ENCODE peak calls at places on chromosomes 6 and 20, in four cellular contexts. E is K562, V is HEK293T, H is GM12878. Q is an unnamed sample.

GRCh38 chr6:168784426-168784825 is 343.4 kb downstream of the SMOC2 start:
- DNase-seq in E (no peak), V (no peak), H (no peak), Q (no peak)

GRCh38 chr6:31270788-31271640 is 878 bp downstream of the HLA-C start:
- DNase-seq in E (no peak), V (peak), H (no peak), Q (no peak)

GRCh38 chr6:149909701-149910470 is 12.0 kb upstream of the RAET1E start:
- DNase-seq in E (no peak), V (no peak), H (no peak), Q (no peak)

GRCh38 chr6:145627451-145627850 is 107.9 kb downstream of the EPM2A start:
- DNase-seq in E (no peak), V (no peak), H (no peak), Q (no peak)

GRCh38 chr20:54123587-54124180 is 50.1 kb downstream of the CYP24A1 start:
- DNase-seq in E (no peak), V (no peak), H (no peak), Q (peak)

GRCh38 chr6:99016355-99016754 is 68.6 kb upstream of the FBXL4 start:
- DNase-seq in E (no peak), V (no peak), H (no peak), Q (no peak)

GRCh38 chr6:55528624-55529023 is 50.4 kb downstream of the HMGCLL1 start:
- DNase-seq in E (no peak), V (peak), H (peak), Q (peak)

GRCh38 chr6:118350881-118351430 is 197.1 kb upstream of the PLN start:
- DNase-seq in E (no peak), V (no peak), H (no peak), Q (no peak)

GRCh38 chr6:41451515-41452163 is 94.5 kb upstream of the FOXP4 start:
- DNase-seq in E (no peak), V (no peak), H (no peak), Q (no peak)

GRCh38 chr6:37741757-37742400 is 44.2 kb upstream of the MDGA1 start:
- DNase-seq in E (peak), V (no peak), H (no peak), Q (peak)
- TF ChIP-seq TARDBP in E (no peak), V (no peak), H (no peak), Q (no peak)

GRCh38 chr6:157606516-157606915 is 216.5 kb upstream of the SNX9 start:
- DNase-seq in E (no peak), V (no peak), H (no peak), Q (no peak)
- TF ChIP-seq FOXM1 in E (no peak), V (no peak), H (no peak), Q (no peak)

GRCh38 chr6:127255286-127255685 is 11.4 kb upstream of the RNF146 start:
- DNase-seq in E (no peak), V (no peak), H (no peak), Q (no peak)
- TF ChIP-seq TARDBP in E (no peak), V (no peak), H (no peak), Q (no peak)

GRCh38 chr6:158911746-158912158 is 88.2 kb downstream of the RSPH3 start:
- DNase-seq in E (no peak), V (no peak), H (peak), Q (no peak)
- TF ChIP-seq FOXM1 in E (no peak), V (no peak), H (no peak), Q (no peak)

GRCh38 chr6:37376078-37376743 is 22.4 kb downstream of the RNF8 start:
- DNase-seq in E (no peak), V (no peak), H (no peak), Q (no peak)

GRCh38 chr6:37382954-37383353 is 29.2 kb downstream of the RNF8 start:
- DNase-seq in E (no peak), V (no peak), H (no peak), Q (no peak)

DNA sequence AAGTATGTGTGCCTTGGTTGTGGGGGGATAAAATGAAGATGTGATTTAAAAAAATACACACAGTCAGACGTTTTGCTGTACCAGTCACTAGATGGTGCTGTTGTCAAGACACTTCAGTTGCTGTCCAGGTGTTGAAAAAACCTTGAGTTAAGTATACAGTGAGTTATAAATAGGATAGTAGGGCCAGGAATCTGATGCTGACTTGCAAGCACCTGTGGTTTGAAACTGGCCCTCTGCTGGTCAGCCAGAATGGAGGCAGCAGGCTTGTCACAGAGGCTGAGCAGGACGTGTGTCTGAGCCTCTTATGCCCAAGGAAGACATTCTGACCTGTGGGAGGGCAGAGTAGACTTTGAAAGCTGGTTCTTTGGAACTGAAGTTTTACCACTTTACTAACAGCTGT is 27.8 kb downstream of the RNF8 start:
- DNase-seq in E (peak), V (peak), H (peak), Q (peak)
- TF ChIP-seq TARDBP in E (no peak), V (no peak), H (no peak), Q (no peak)

DNA sequence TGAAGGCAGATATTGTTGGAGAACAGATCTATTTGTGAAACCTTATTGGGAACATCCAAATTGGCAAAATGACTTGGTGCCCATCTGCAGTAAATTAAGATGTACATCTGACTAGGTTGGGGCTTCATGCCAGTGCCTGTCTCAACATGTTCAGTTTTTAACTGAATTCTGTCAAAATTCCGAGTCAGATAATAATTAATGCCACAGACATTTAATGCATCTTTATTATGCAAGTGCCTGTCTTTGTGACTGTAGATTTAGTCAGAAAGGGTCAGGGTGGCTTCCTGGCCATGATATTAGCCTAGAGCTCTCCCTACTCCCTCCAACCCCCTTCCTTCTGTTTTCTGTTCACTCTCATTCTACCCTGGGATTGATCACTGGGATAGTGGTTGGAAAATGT is 199.3 kb upstream of the FLRT3 start:
- DNase-seq in E (no peak), V (no peak), H (no peak), Q (no peak)
- TF ChIP-seq FOXM1 in E (no peak), V (no peak), H (no peak), Q (no peak)